ENCODE peak calls at places on chromosomes 12 and 14, in four cellular contexts. U is K562, F is HepG2, R is GM12878. P is an unnamed sample.

GRCh38 chr14:102326583-102326982 is 7.0 kb downstream of the ZNF839 start:
- DNase-seq in U (no peak), R (no peak), F (no peak), P (no peak)

GRCh38 chr14:75981426-75981825 is 369 bp downstream of the TGFB3 start:
- DNase-seq in U (peak; percentile 13), F (peak; percentile 18), R (peak; percentile 60), P (no peak)

GRCh38 chr12:132525833-132526455 is 36.0 kb downstream of the FBRSL1 start:
- DNase-seq in U (no peak), R (no peak), F (no peak), P (no peak)

GRCh38 chr12:7042847-7043246 is 17.7 kb upstream of the C1S start:
- DNase-seq in F (peak; percentile 34), U (peak; percentile 22), R (no peak), P (no peak)

GRCh38 chr12:12007001-12007712 is 63.6 kb upstream of the BCL2L14 start:
- DNase-seq in F (no peak), U (no peak), R (peak; percentile 59), P (no peak)

GRCh38 chr12:130764475-130765185 is 48.5 kb upstream of the RIMBP2 start:
- DNase-seq in F (no peak), R (peak; percentile 59), U (peak; percentile 29), P (no peak)

GRCh38 chr12:30466093-30466492 is 229.6 kb downstream of the IPO8 start:
- DNase-seq in F (no peak), U (no peak), R (no peak), P (no peak)

GRCh38 chr12:29546000-29546399 is 48.5 kb upstream of the OVCH1 start:
- DNase-seq in F (no peak), U (no peak), R (no peak), P (no peak)

GRCh38 chr12:95371571-95371970 is 102.4 kb upstream of the METAP2 start:
- DNase-seq in U (no peak), R (no peak), F (no peak), P (no peak)

GRCh38 chr14:64611358-64612020 is 61.7 kb downstream of the PPP1R36 start:
- DNase-seq in F (no peak), U (no peak), R (no peak), P (no peak)

GRCh38 chr14:106372870-106373657 is 846.7 kb downstream of the TMEM121 start:
- DNase-seq in R (no peak), U (peak; percentile 79), F (peak; percentile 42), P (peak; percentile 32)

GRCh38 chr14:78902010-78902623 is 731.9 kb downstream of the NRXN3 start:
- DNase-seq in U (peak; percentile 5), F (peak; percentile 8), R (no peak), P (peak; percentile 55)

GRCh38 chr14:52369305-52369781 is 55.2 kb downstream of the PTGER2 start:
- DNase-seq in F (no peak), R (no peak), U (no peak), P (no peak)

GRCh38 chr14:90444077-90444696 is 47.4 kb downstream of the CALM1 start:
- DNase-seq in U (no peak), R (no peak), F (peak; percentile 37), P (no peak)

GRCh38 chr12:125381373-125381772 is 316.1 kb downstream of the AACS start:
- DNase-seq in F (no peak), R (no peak), U (no peak), P (no peak)

GRCh38 chr12:69689638-69690037 is 9.5 kb downstream of the BEST3 start:
- DNase-seq in U (no peak), R (no peak), F (no peak), P (no peak)

GRCh38 chr14:52553002-52553670 is 500 bp downstream of the GPR137C start:
- DNase-seq in R (no peak), F (no peak), U (peak; percentile 62), P (peak; percentile 59)

GRCh38 chr14:80713076-80713850 is 228.3 kb downstream of the CEP128 start:
- DNase-seq in R (no peak), F (no peak), U (no peak), P (no peak)

GRCh38 chr12:100908501-100908900 is 113.9 kb downstream of the ANO4 start:
- DNase-seq in F (no peak), R (no peak), U (no peak), P (no peak)

GRCh38 chr14:85487215-85487614 is 42.7 kb upstream of the FLRT2 start:
- DNase-seq in U (no peak), F (no peak), R (no peak), P (no peak)

GRCh38 chr12:75162845-75163244 is 46.8 kb downstream of the KCNC2 start:
- DNase-seq in F (no peak), R (no peak), U (no peak), P (no peak)

GRCh38 chr12:27015730-27016076 is 1.5 kb upstream of the TM7SF3 start:
- DNase-seq in U (peak; percentile 19), R (no peak), F (no peak), P (no peak)

GRCh38 chr14:65344011-65344410 is 68.5 kb upstream of the FUT8 start:
- DNase-seq in F (no peak), R (no peak), U (no peak), P (no peak)

GRCh38 chr12:111773801-111774551 is 7.2 kb downstream of the ALDH2 start:
- DNase-seq in F (peak; percentile 89), U (no peak), R (no peak), P (no peak)

GRCh38 chr14:84477996-84478395 is 1051.9 kb upstream of the FLRT2 start:
- DNase-seq in R (no peak), F (no peak), U (no peak), P (no peak)
- TF ChIP-seq CREM in R (no peak), F (no peak), U (no peak), P (no peak)

GRCh38 chr12:48189331-48190125 is 6.1 kb downstream of the CCDC184 start:
- DNase-seq in F (peak; percentile 49), U (peak; percentile 68), R (peak; percentile 34), P (peak; percentile 79)
- TF ChIP-seq CREM in F (no peak), U (no peak), R (no peak), P (no peak)

DNA sequence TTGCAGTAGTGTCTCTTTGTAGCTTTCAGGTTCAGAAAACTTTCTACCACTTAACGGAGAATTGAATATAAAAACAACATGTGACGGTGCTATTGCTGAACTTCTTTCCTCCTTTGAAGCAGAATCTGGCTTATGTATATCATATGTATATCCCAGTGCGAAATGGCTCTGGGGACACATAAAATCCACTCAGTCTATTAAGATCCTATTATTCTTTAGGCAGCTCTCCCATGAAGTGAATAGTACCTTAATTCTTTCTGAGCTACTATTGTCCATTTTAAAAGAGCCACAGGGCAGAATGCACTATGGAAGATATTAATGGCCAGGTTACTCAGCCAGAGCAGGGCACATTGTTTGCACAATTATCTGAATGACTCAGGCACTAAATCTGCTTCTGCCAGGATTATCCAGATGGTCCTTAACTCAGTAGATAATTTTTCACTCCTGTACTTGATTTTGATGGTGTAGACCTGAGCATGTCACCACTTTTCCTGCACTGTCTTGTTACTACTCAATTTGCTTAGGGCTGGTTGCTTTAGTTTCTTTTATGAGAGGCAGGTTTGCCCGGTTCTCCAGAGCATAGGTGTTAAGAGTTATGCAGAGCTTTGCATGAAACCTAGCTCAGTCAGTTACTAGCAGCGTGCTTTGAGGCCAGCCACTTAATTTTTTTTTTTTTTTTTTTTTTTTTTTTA is 5.5 kb downstream of the CNTN1 start:
- DNase-seq in F (no peak), R (no peak), U (no peak), P (no peak)
- TF ChIP-seq CREM in F (no peak), R (no peak), U (no peak), P (no peak)

DNA sequence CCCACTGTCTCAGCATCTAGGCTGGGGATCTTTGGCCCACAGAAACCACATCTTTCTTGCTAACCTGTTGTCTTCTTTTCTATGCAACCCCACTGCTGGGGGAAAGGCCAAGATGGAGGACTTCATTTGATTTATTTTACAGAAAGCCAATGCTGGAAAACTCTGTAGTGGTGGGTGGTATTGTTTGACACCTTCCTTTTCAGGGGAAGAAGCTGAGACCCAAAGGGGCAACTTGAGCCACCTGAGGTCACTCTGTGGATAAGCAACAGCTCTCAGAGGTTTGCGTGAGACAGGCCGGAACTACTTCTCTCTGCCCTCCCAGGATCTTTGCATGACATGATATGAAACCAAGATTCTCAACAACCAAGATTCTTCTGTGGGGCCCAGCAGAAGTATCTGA is 645.2 kb downstream of the VRK1 start:
- DNase-seq in R (peak; percentile 21), F (no peak), U (no peak), P (no peak)
- TF ChIP-seq CREM in R (peak; percentile 54), F (no peak), U (no peak), P (no peak)

GRCh38 chr12:92036061-92036620 is 109.5 kb downstream of the BTG1 start:
- DNase-seq in U (no peak), F (no peak), R (no peak), P (no peak)
- TF ChIP-seq CREM in U (no peak), F (no peak), R (no peak), P (no peak)

DNA sequence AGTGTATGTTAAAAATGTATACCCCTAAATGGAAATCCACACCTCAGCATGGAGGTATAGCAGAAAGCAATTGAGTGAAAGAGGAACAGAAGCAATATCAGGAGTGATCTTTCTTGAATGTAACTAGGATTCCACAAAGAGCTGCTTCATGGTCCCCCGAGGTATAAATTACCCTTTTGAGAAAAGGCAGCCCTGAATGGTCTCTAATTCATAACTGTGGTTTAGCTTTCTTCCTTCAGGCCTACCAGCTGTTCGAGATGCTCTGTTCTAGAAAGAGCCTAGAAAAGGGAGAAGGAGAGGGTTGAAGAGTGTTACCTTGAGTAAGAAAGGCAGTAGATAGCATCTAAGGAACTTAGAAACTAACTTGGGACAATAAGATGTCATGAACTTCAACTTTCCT is 42.9 kb upstream of the CSRNP2 start:
- DNase-seq in U (no peak), R (no peak), F (no peak), P (no peak)
- TF ChIP-seq CREM in U (no peak), R (no peak), F (no peak), P (no peak)

DNA sequence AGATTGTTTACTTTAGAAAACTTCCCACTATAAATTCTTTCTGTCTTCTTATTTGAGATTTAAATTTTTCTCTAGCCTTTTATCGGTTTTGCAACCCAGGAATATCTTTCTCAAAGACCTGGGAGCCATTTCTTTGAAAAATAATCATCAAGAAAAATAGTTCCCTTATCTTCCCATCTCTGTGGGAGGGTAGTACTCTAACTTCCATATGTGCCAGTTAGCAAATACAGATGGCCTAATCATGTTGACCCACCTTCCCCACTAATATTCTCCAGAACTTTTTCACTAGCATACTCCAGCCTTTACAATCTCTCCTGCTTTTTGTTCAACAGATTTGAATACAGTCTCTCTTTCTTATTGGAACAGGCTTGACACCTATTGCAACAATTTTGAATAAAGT is 27.3 kb upstream of the KLRB1 start:
- DNase-seq in U (no peak), R (no peak), F (no peak), P (no peak)
- TF ChIP-seq CREM in U (no peak), R (no peak), F (no peak), P (no peak)